ENCODE peak calls at places on chromosomes 3 and 15, in six cellular contexts. J, S, K, L, W and E are unnamed samples.

GRCh38 chr3:181030948-181031347 is 41.4 kb upstream of the DNAJC19 start:
- DNase-seq in J (no peak), S (no peak), K (no peak), L (no peak), W (no peak), E (no peak)

GRCh38 chr3:198113219-198114053 is 153.4 kb downstream of the LMLN start:
- DNase-seq in J (no peak), S (no peak), K (no peak), L (peak; percentile 63), W (no peak), E (no peak)

GRCh38 chr15:31136016-31136415 is 34.5 kb upstream of the TRPM1 start:
- DNase-seq in J (no peak), S (no peak), K (no peak), L (no peak), W (no peak), E (no peak)

GRCh38 chr3:130539005-130539404 is 22.0 kb downstream of the COL6A6 start:
- DNase-seq in J (no peak), S (no peak), K (peak; percentile 20), L (peak; percentile 59), W (no peak), E (no peak)

GRCh38 chr3:122265937-122266336 is 59.1 kb upstream of the CSTA start:
- DNase-seq in J (no peak), S (no peak), K (no peak), L (no peak), W (no peak), E (no peak)

GRCh38 chr3:10551821-10552630 is 46.6 kb upstream of the ATP2B2 start:
- DNase-seq in J (peak; percentile 74), S (peak; percentile 61), K (no peak), L (peak; percentile 87), W (peak; percentile 90), E (peak; percentile 16)

GRCh38 chr3:13235079-13235478 is 161.8 kb upstream of the IQSEC1 start:
- DNase-seq in J (no peak), S (no peak), K (no peak), L (no peak), W (no peak), E (no peak)

GRCh38 chr3:69410301-69410700 is 24.4 kb upstream of the FRMD4B start:
- DNase-seq in J (peak; percentile 78), S (peak; percentile 45), K (peak; percentile 71), L (peak; percentile 66), W (peak; percentile 68), E (no peak)

GRCh38 chr3:153130312-153130977 is 31.6 kb upstream of the RAP2B start:
- DNase-seq in J (no peak), S (no peak), K (no peak), L (no peak), W (no peak), E (no peak)

GRCh38 chr3:64977308-64978100 is 289.7 kb upstream of the ADAMTS9 start:
- DNase-seq in J (no peak), S (no peak), K (no peak), L (no peak), W (no peak), E (no peak)

GRCh38 chr3:80241791-80242190 is 474.0 kb upstream of the ROBO1 start:
- DNase-seq in J (no peak), S (no peak), K (no peak), L (no peak), W (no peak), E (no peak)

GRCh38 chr3:72533584-72534473 is 314.4 kb downstream of the SHQ1 start:
- DNase-seq in J (no peak), S (no peak), K (no peak), L (no peak), W (no peak), E (no peak)

GRCh38 chr3:106610362-106610997 is 741.7 kb upstream of the CBLB start:
- DNase-seq in J (no peak), S (no peak), K (no peak), L (no peak), W (no peak), E (no peak)

GRCh38 chr3:143586565-143586964 is 261.7 kb downstream of the SLC9A9 start:
- DNase-seq in J (no peak), S (no peak), K (peak; percentile 46), L (no peak), W (no peak), E (no peak)

GRCh38 chr3:126208618-126209256 is 28.4 kb upstream of the ALDH1L1 start:
- DNase-seq in J (peak; percentile 97), S (no peak), K (peak; percentile 66), L (peak; percentile 78), W (peak; percentile 70), E (no peak)

GRCh38 chr3:52291508-52292181 is 4.0 kb downstream of the GLYCTK start:
- DNase-seq in J (no peak), S (no peak), K (peak; percentile 55), L (peak; percentile 32), W (peak; percentile 28), E (no peak)

GRCh38 chr3:40404591-40405198 is 17.7 kb downstream of the ENTPD3 start:
- DNase-seq in J (no peak), S (no peak), K (no peak), L (no peak), W (no peak), E (no peak)

GRCh38 chr15:71329041-71329440 is 213.8 kb downstream of the THSD4 start:
- DNase-seq in J (peak; percentile 73), S (no peak), K (peak; percentile 13), L (no peak), W (no peak), E (no peak)

GRCh38 chr15:68518785-68519430 is 59.9 kb upstream of the CORO2B start:
- DNase-seq in J (no peak), S (no peak), K (no peak), L (no peak), W (no peak), E (no peak)

GRCh38 chr3:38650248-38650940 is 907 bp upstream of the SCN5A start:
- DNase-seq in J (peak; percentile 40), S (no peak), K (no peak), L (no peak), W (no peak), E (no peak)

GRCh38 chr15:38683382-38684242 is 119.0 kb upstream of the RASGRP1 start:
- DNase-seq in J (no peak), S (peak; percentile 61), K (peak; percentile 70), L (peak; percentile 53), W (peak; percentile 61), E (peak; percentile 52)

GRCh38 chr3:73214846-73215245 is 153.4 kb downstream of the EBLN2 start:
- DNase-seq in J (no peak), S (no peak), K (no peak), L (no peak), W (no peak), E (no peak)

GRCh38 chr3:106029941-106030619 is 161.3 kb upstream of the CBLB start:
- DNase-seq in J (no peak), S (no peak), K (no peak), L (no peak), W (no peak), E (no peak)

GRCh38 chr15:90209591-90209990 is 8.5 kb downstream of the SEMA4B start:
- DNase-seq in J (no peak), S (no peak), K (no peak), L (no peak), W (no peak), E (no peak)

GRCh38 chr3:17584066-17584465 is 158.4 kb downstream of the TBC1D5 start:
- DNase-seq in J (no peak), S (no peak), K (no peak), L (no peak), W (no peak), E (no peak)

GRCh38 chr3:17588422-17588821 is 154.0 kb downstream of the TBC1D5 start:
- DNase-seq in J (no peak), S (no peak), K (no peak), L (no peak), W (no peak), E (no peak)

GRCh38 chr3:17589888-17590287 is 152.5 kb downstream of the TBC1D5 start:
- DNase-seq in J (no peak), S (no peak), K (no peak), L (no peak), W (no peak), E (no peak)

GRCh38 chr3:17583530-17583929 is 158.9 kb downstream of the TBC1D5 start:
- DNase-seq in J (no peak), S (no peak), K (no peak), L (no peak), W (no peak), E (no peak)

GRCh38 chr3:17585561-17586325 is 156.7 kb downstream of the TBC1D5 start:
- DNase-seq in J (no peak), S (no peak), K (peak; percentile 44), L (no peak), W (no peak), E (no peak)
- H3K27ac ChIP-seq in J (no peak overlapping the region), S (no peak overlapping the region), K (no peak overlapping the region), L (no peak overlapping the region), W (no peak overlapping the region), E (no peak overlapping the region)

GRCh38 chr3:15681668-15682067 is 80.1 kb downstream of the BTD start:
- DNase-seq in J (no peak), S (no peak), K (no peak), L (no peak), W (no peak), E (no peak)

GRCh38 chr3:15682766-15683165 is 81.2 kb downstream of the BTD start:
- DNase-seq in J (no peak), S (no peak), K (no peak), L (no peak), W (no peak), E (no peak)

GRCh38 chr3:15679306-15679705 is 77.8 kb downstream of the BTD start:
- DNase-seq in J (no peak), S (no peak), K (no peak), L (no peak), W (no peak), E (no peak)

GRCh38 chr3:15685927-15686326 is 84.4 kb downstream of the BTD start:
- DNase-seq in J (no peak), S (no peak), K (no peak), L (no peak), W (no peak), E (no peak)

GRCh38 chr3:15683253-15683652 is 81.7 kb downstream of the BTD start:
- DNase-seq in J (no peak), S (no peak), K (no peak), L (no peak), W (no peak), E (no peak)
- H3K27ac ChIP-seq in J (peak overlapping the region; percentile 9), S (no peak overlapping the region), K (no peak overlapping the region), L (no peak overlapping the region), W (peak overlapping the region; percentile 70), E (no peak overlapping the region)

GRCh38 chr15:40539030-40539429 is 25.8 kb downstream of the CCDC32 start:
- DNase-seq in J (no peak), S (no peak), K (no peak), L (no peak), W (no peak), E (no peak)
- H3K27ac ChIP-seq in J (no peak overlapping the region), S (no peak overlapping the region), K (no peak overlapping the region), L (no peak overlapping the region), W (no peak overlapping the region), E (no peak overlapping the region)

DNA sequence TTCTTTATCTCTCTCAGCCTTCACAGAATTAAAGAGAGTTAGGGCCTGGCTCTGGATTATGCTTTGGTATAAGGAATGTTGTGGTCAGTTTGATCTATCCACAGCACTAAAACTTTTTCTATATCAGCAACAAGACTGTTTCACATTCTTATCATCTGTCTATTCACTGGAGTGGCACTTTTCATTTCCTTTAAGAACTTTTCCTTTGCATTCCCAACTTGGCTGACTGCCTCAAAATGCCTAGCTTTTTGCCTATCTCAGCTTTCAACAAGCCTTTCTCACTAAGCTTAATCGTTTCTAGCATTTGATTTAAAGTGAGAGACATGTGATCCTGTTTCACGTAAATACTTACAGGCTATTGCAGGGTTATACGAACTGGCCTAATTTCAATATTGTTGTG is 471.8 kb downstream of the GBE1 start:
- DNase-seq in J (no peak), S (no peak), K (no peak), L (no peak), W (no peak), E (no peak)
- H3K27ac ChIP-seq in J (no peak overlapping the region), S (no peak overlapping the region), K (no peak overlapping the region), L (no peak overlapping the region), W (no peak overlapping the region), E (no peak overlapping the region)

GRCh38 chr15:101135532-101136166 is 116.2 kb downstream of the CHSY1 start:
- DNase-seq in J (no peak), S (no peak), K (no peak), L (peak; percentile 43), W (no peak), E (no peak)
- H3K27ac ChIP-seq in J (no peak overlapping the region), S (no peak overlapping the region), K (no peak overlapping the region), L (no peak overlapping the region), W (no peak overlapping the region), E (no peak overlapping the region)